ENCODE peak calls at places on chromosomes 11 and 22, in four cellular contexts. T, O, Z and D are unnamed samples.

GRCh38 chr11:70772950-70773349 is 374.6 kb downstream of the CTTN start:
- DNase-seq in T (no peak), O (no peak), Z (no peak), D (peak)

GRCh38 chr11:118774032-118774431 is 16.9 kb downstream of the DDX6 start:
- DNase-seq in T (no peak), O (no peak), Z (no peak), D (no peak)

GRCh38 chr11:6414874-6415328 is 4.0 kb downstream of the APBB1 start:
- DNase-seq in T (no peak), O (no peak), Z (no peak), D (no peak)

GRCh38 chr22:50523806-50524663 is 1.4 kb downstream of the SCO2 start:
- DNase-seq in T (no peak), O (no peak), Z (no peak), D (peak)

GRCh38 chr11:4606231-4607015 is 1.6 kb downstream of the TRIM68 start:
- DNase-seq in T (no peak), O (no peak), Z (no peak), D (no peak)

GRCh38 chr22:31495343-31495742 is 993 bp upstream of the SFI1 start:
- DNase-seq in T (no peak), O (no peak), Z (no peak), D (no peak)

GRCh38 chr11:32819187-32819586 is 10.5 kb upstream of the PRRG4 start:
- DNase-seq in T (no peak), O (no peak), Z (no peak), D (no peak)

GRCh38 chr11:115611343-115611742 is 107.1 kb upstream of the CADM1 start:
- DNase-seq in T (no peak), O (no peak), Z (no peak), D (no peak)

GRCh38 chr11:118918128-118918685 is 7.5 kb downstream of the BCL9L start:
- DNase-seq in T (no peak), O (peak), Z (peak), D (peak)

GRCh38 chr11:35178067-35178805 is 39.3 kb downstream of the CD44 start:
- DNase-seq in T (no peak), O (no peak), Z (no peak), D (peak)

GRCh38 chr11:35180311-35181233 is 41.6 kb downstream of the CD44 start:
- DNase-seq in T (no peak), O (no peak), Z (no peak), D (peak)

GRCh38 chr11:35178862-35179261 is 39.9 kb downstream of the CD44 start:
- DNase-seq in T (no peak), O (no peak), Z (no peak), D (no peak)

GRCh38 chr11:35177370-35177769 is 38.4 kb downstream of the CD44 start:
- DNase-seq in T (no peak), O (peak), Z (no peak), D (no peak)

GRCh38 chr11:35179466-35180135 is 40.6 kb downstream of the CD44 start:
- DNase-seq in T (no peak), O (no peak), Z (no peak), D (no peak)
- H3K27ac ChIP-seq in T (peak), O (no peak), Z (no peak), D (peak)

GRCh38 chr22:29617922-29618629 is 14.6 kb downstream of the NF2 start:
- DNase-seq in T (no peak), O (no peak), Z (no peak), D (no peak)
- TF ChIP-seq CTCF in T (no peak), O (no peak), Z (no peak), D (no peak)

DNA sequence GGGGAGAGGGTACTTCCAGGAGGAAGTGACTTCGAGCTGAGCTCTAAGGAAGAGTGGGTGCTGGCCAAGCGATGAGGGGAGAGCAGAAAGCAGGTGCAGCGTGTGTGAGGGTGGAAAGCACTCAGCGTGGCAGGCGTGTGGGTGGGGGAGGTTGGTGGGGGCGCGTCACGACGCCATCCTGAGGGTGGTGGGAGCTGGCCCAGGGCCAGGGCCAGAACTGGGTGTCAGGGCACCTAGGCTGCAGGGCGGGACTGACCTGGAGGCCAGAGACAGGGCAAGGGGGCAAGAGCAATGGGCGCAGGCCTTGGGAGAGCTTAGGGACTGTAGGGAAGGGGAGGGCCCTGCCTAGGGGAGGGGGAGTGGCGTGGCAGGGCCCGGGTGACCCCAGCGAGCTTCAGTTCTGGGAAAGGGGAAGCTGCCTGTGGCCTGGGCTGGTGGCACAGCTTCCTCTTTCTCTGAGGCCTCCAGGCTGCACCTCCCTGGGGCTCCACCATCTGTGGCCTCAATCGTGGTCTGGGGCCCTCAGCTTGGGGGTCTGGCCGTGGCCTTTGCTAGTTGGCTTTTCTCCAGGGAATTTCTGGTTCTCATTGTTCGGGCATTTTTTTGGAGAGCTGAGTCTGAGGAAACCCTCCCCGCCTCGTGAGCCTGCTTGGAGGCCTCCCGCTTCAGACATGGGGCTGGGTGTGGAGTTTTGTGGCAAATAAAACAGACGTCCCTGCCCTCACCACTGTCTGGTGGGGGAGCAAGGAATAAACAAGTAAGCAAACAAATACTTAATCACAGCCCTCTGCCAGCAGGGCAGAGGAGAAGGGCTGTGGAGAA is 8.9 kb downstream of the RELT start:
- DNase-seq in T (no peak), O (no peak), Z (no peak), D (peak)
- H3K27ac ChIP-seq in T (no peak), O (no peak), Z (no peak), D (peak)

GRCh38 chr22:26642465-26643367 is 14.7 kb upstream of the MIAT start:
- DNase-seq in T (no peak), O (no peak), Z (peak), D (no peak)
- TF ChIP-seq CTCF in T (no peak), O (peak), Z (peak), D (no peak)

GRCh38 chr11:62421996-62422395 is 3.2 kb downstream of the SCGB1A1 start:
- DNase-seq in T (no peak), O (no peak), Z (peak), D (no peak)
- H3K27ac ChIP-seq in T (no peak), O (no peak), Z (no peak), D (no peak)

DNA sequence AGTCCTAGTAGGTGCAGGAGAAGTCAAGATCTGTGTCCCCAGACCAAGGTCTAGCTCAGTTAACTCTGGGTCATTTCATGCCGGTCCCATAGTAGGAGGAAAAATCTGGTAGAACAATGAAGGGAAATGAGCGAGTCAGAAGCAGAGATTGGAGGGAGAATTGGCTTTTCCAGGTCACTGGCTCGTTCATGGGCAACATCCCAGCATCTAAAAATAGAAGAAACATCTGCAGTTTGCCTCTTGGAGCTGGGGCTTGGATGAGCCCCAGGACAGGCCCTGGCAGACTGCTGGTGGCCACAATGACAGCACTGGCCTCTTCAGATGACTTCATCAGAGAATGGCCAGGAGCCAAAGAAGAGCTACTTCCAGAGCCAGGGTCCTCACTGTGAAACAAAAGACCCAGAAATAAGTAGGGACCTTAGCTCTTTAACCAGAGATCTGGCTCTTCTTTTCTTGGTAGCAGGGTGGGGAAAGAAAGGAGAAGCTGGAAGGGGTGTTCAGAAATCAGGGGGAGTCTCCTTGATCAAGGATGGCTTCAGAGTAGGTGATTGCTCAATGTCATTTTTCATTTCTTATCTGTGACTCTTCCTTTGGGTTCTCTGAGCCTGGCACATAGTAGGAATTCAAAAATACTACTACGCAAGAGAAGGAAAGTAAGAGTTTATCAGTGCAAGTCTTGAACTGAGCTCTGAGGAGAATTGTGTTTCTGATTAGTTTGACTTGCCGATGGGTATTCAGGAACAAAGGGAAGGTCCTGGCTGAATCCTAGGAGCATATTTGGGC is 102.6 kb downstream of the TMPRSS5 start:
- DNase-seq in T (no peak), O (no peak), Z (no peak), D (peak)
- TF ChIP-seq CTCF in T (no peak), O (no peak), Z (no peak), D (no peak)

DNA sequence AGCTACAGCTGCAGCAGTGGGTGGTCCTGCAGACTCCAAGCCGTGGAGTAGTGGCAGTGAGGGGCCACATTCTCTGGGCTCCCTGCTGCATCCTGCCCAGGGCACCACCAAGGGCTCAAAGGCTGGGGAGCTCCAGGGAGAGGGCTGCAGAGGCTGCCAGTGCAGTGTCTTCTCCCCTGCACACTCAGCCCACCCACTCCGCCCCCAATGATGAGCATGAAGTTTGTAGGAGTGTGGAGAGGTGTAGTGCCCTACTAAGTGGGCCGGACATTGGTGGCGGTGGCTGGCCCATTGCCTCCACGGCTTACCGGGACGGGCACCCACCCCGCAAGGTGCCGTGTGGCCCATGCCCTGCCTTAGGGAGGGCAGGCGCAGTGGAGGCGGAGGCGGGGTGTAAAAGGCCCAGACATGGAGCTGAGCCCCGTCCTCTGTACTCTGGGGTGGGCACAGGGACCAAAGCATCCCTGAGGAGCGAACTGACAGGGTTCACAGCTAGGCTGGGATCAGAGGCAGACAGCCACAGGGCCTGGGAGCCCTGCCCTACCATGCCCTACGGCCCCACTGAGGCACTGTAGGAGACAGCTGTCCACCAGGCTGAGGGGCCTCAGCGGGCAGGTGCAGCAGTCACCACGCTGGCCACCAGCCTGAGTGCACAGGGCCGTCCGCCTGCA is 18.9 kb downstream of the ARVCF start:
- DNase-seq in T (no peak), O (no peak), Z (no peak), D (peak)
- H3K27ac ChIP-seq in T (peak), O (no peak), Z (peak), D (no peak)

GRCh38 chr22:35231585-35232084 is 25.7 kb upstream of the HMGXB4 start:
- DNase-seq in T (no peak), O (peak), Z (peak), D (peak)
- TF ChIP-seq CTCF in T (peak), O (peak), Z (peak), D (peak)